ENCODE peak calls at places on chromosomes 7 and 10, in five cellular contexts. One of them, this sample, is unnamed.

GRCh38 chr10:91424016-91424415 is 13.9 kb downstream of the HECTD2 start:
- DNase-seq in ACHN: peak; percentile 29
- DNase-seq in activated T-cell treated with anti-CD3 and anti-CD28 coated beads for 1 hour: no peak
- DNase-seq in activated T-helper 9 cell treated with anti-CD3 and anti-CD28 coated beads, Interleukin-2, amount 50 U/mL, for 16 hours: no peak
- DNase-seq in activated effector memory CD4-positive, alpha-beta T cell treated with anti-CD3 and anti-CD28 coated beads, Interleukin-2, amount 50 U/mL, for 16 hours: no peak
- DNase-seq in this sample: no peak

GRCh38 chr10:58588673-58589265 is 76.1 kb downstream of the BICC1 start:
- DNase-seq in activated T-cell treated with anti-CD3 and anti-CD28 coated beads for 1 hour: no peak
- DNase-seq in ACHN: peak; percentile 32
- DNase-seq in activated T-helper 9 cell treated with anti-CD3 and anti-CD28 coated beads, Interleukin-2, amount 50 U/mL, for 16 hours: no peak
- DNase-seq in activated effector memory CD4-positive, alpha-beta T cell treated with anti-CD3 and anti-CD28 coated beads, Interleukin-2, amount 50 U/mL, for 16 hours: no peak
- DNase-seq in this sample: no peak

GRCh38 chr10:58511765-58512469 is 755 bp upstream of the BICC1 start:
- DNase-seq in activated T-helper 9 cell treated with anti-CD3 and anti-CD28 coated beads, Interleukin-2, amount 50 U/mL, for 16 hours: no peak
- DNase-seq in ACHN: peak; percentile 60
- DNase-seq in activated effector memory CD4-positive, alpha-beta T cell treated with anti-CD3 and anti-CD28 coated beads, Interleukin-2, amount 50 U/mL, for 16 hours: no peak
- DNase-seq in activated T-cell treated with anti-CD3 and anti-CD28 coated beads for 1 hour: no peak
- DNase-seq in this sample: no peak

GRCh38 chr10:5659702-5660528 is 6.5 kb downstream of the ASB13 start:
- DNase-seq in activated T-cell treated with anti-CD3 and anti-CD28 coated beads for 1 hour: no peak
- DNase-seq in activated effector memory CD4-positive, alpha-beta T cell treated with anti-CD3 and anti-CD28 coated beads, Interleukin-2, amount 50 U/mL, for 16 hours: no peak
- DNase-seq in activated T-helper 9 cell treated with anti-CD3 and anti-CD28 coated beads, Interleukin-2, amount 50 U/mL, for 16 hours: no peak
- DNase-seq in ACHN: peak; percentile 43
- DNase-seq in this sample: peak; percentile 10

GRCh38 chr10:47365561-47365960 is 17.4 kb downstream of the RBP3 start:
- DNase-seq in ACHN: no peak
- DNase-seq in activated T-helper 9 cell treated with anti-CD3 and anti-CD28 coated beads, Interleukin-2, amount 50 U/mL, for 16 hours: no peak
- DNase-seq in activated T-cell treated with anti-CD3 and anti-CD28 coated beads for 1 hour: no peak
- DNase-seq in activated effector memory CD4-positive, alpha-beta T cell treated with anti-CD3 and anti-CD28 coated beads, Interleukin-2, amount 50 U/mL, for 16 hours: peak; percentile 24
- DNase-seq in this sample: no peak

GRCh38 chr10:49138361-49138891 is 4.6 kb upstream of the FAM170B start:
- DNase-seq in activated effector memory CD4-positive, alpha-beta T cell treated with anti-CD3 and anti-CD28 coated beads, Interleukin-2, amount 50 U/mL, for 16 hours: no peak
- DNase-seq in activated T-cell treated with anti-CD3 and anti-CD28 coated beads for 1 hour: no peak
- DNase-seq in ACHN: no peak
- DNase-seq in activated T-helper 9 cell treated with anti-CD3 and anti-CD28 coated beads, Interleukin-2, amount 50 U/mL, for 16 hours: no peak
- DNase-seq in this sample: no peak

GRCh38 chr10:104707602-104708160 is 66.6 kb downstream of the SORCS3 start:
- DNase-seq in activated T-helper 9 cell treated with anti-CD3 and anti-CD28 coated beads, Interleukin-2, amount 50 U/mL, for 16 hours: no peak
- DNase-seq in activated effector memory CD4-positive, alpha-beta T cell treated with anti-CD3 and anti-CD28 coated beads, Interleukin-2, amount 50 U/mL, for 16 hours: no peak
- DNase-seq in activated T-cell treated with anti-CD3 and anti-CD28 coated beads for 1 hour: no peak
- DNase-seq in ACHN: no peak
- DNase-seq in this sample: no peak

GRCh38 chr10:64468219-64468618 is 947.0 kb downstream of the REEP3 start:
- DNase-seq in activated T-helper 9 cell treated with anti-CD3 and anti-CD28 coated beads, Interleukin-2, amount 50 U/mL, for 16 hours: no peak
- DNase-seq in ACHN: no peak
- DNase-seq in activated effector memory CD4-positive, alpha-beta T cell treated with anti-CD3 and anti-CD28 coated beads, Interleukin-2, amount 50 U/mL, for 16 hours: no peak
- DNase-seq in activated T-cell treated with anti-CD3 and anti-CD28 coated beads for 1 hour: no peak
- DNase-seq in this sample: no peak

GRCh38 chr7:130272456-130273080 is 5.9 kb downstream of the CPA2 start:
- DNase-seq in activated effector memory CD4-positive, alpha-beta T cell treated with anti-CD3 and anti-CD28 coated beads, Interleukin-2, amount 50 U/mL, for 16 hours: no peak
- DNase-seq in activated T-helper 9 cell treated with anti-CD3 and anti-CD28 coated beads, Interleukin-2, amount 50 U/mL, for 16 hours: no peak
- DNase-seq in activated T-cell treated with anti-CD3 and anti-CD28 coated beads for 1 hour: no peak
- DNase-seq in ACHN: no peak
- DNase-seq in this sample: no peak

GRCh38 chr7:88111136-88111748 is 108.6 kb downstream of the SRI start:
- DNase-seq in activated effector memory CD4-positive, alpha-beta T cell treated with anti-CD3 and anti-CD28 coated beads, Interleukin-2, amount 50 U/mL, for 16 hours: no peak
- DNase-seq in activated T-helper 9 cell treated with anti-CD3 and anti-CD28 coated beads, Interleukin-2, amount 50 U/mL, for 16 hours: no peak
- DNase-seq in activated T-cell treated with anti-CD3 and anti-CD28 coated beads for 1 hour: no peak
- DNase-seq in ACHN: peak; percentile 70
- DNase-seq in this sample: peak; percentile 6

GRCh38 chr10:88974446-88975376 is 15.9 kb upstream of the FAS start:
- DNase-seq in activated T-helper 9 cell treated with anti-CD3 and anti-CD28 coated beads, Interleukin-2, amount 50 U/mL, for 16 hours: no peak
- DNase-seq in activated T-cell treated with anti-CD3 and anti-CD28 coated beads for 1 hour: no peak
- DNase-seq in activated effector memory CD4-positive, alpha-beta T cell treated with anti-CD3 and anti-CD28 coated beads, Interleukin-2, amount 50 U/mL, for 16 hours: no peak
- DNase-seq in ACHN: peak; percentile 64
- DNase-seq in this sample: no peak

GRCh38 chr7:29508608-29509007 is 55.0 kb upstream of the PRR15 start:
- DNase-seq in ACHN: no peak
- DNase-seq in activated T-helper 9 cell treated with anti-CD3 and anti-CD28 coated beads, Interleukin-2, amount 50 U/mL, for 16 hours: no peak
- DNase-seq in activated T-cell treated with anti-CD3 and anti-CD28 coated beads for 1 hour: no peak
- DNase-seq in activated effector memory CD4-positive, alpha-beta T cell treated with anti-CD3 and anti-CD28 coated beads, Interleukin-2, amount 50 U/mL, for 16 hours: no peak
- DNase-seq in this sample: no peak

GRCh38 chr7:86978804-86979506 is 80.5 kb downstream of the ELAPOR2 start:
- DNase-seq in activated T-helper 9 cell treated with anti-CD3 and anti-CD28 coated beads, Interleukin-2, amount 50 U/mL, for 16 hours: no peak
- DNase-seq in activated T-cell treated with anti-CD3 and anti-CD28 coated beads for 1 hour: no peak
- DNase-seq in ACHN: no peak
- DNase-seq in activated effector memory CD4-positive, alpha-beta T cell treated with anti-CD3 and anti-CD28 coated beads, Interleukin-2, amount 50 U/mL, for 16 hours: no peak
- DNase-seq in this sample: no peak

GRCh38 chr7:98329974-98330373 is 48.5 kb downstream of the BRI3 start:
- DNase-seq in activated T-cell treated with anti-CD3 and anti-CD28 coated beads for 1 hour: no peak
- DNase-seq in ACHN: no peak
- DNase-seq in activated T-helper 9 cell treated with anti-CD3 and anti-CD28 coated beads, Interleukin-2, amount 50 U/mL, for 16 hours: no peak
- DNase-seq in activated effector memory CD4-positive, alpha-beta T cell treated with anti-CD3 and anti-CD28 coated beads, Interleukin-2, amount 50 U/mL, for 16 hours: no peak
- DNase-seq in this sample: no peak

GRCh38 chr7:26151096-26151495 is 902 bp upstream of the NFE2L3 start:
- DNase-seq in activated T-helper 9 cell treated with anti-CD3 and anti-CD28 coated beads, Interleukin-2, amount 50 U/mL, for 16 hours: no peak
- DNase-seq in activated T-cell treated with anti-CD3 and anti-CD28 coated beads for 1 hour: no peak
- DNase-seq in ACHN: no peak
- DNase-seq in activated effector memory CD4-positive, alpha-beta T cell treated with anti-CD3 and anti-CD28 coated beads, Interleukin-2, amount 50 U/mL, for 16 hours: no peak
- DNase-seq in this sample: no peak

GRCh38 chr10:28971255-28971654 is 293.9 kb downstream of the BAMBI start:
- DNase-seq in activated T-helper 9 cell treated with anti-CD3 and anti-CD28 coated beads, Interleukin-2, amount 50 U/mL, for 16 hours: no peak
- DNase-seq in activated T-cell treated with anti-CD3 and anti-CD28 coated beads for 1 hour: no peak
- DNase-seq in activated effector memory CD4-positive, alpha-beta T cell treated with anti-CD3 and anti-CD28 coated beads, Interleukin-2, amount 50 U/mL, for 16 hours: no peak
- DNase-seq in ACHN: no peak
- DNase-seq in this sample: no peak

GRCh38 chr10:93596539-93596938 is 4.5 kb downstream of the RBP4 start:
- DNase-seq in activated effector memory CD4-positive, alpha-beta T cell treated with anti-CD3 and anti-CD28 coated beads, Interleukin-2, amount 50 U/mL, for 16 hours: no peak
- DNase-seq in activated T-helper 9 cell treated with anti-CD3 and anti-CD28 coated beads, Interleukin-2, amount 50 U/mL, for 16 hours: no peak
- DNase-seq in activated T-cell treated with anti-CD3 and anti-CD28 coated beads for 1 hour: no peak
- DNase-seq in ACHN: no peak
- DNase-seq in this sample: no peak

GRCh38 chr10:18010050-18010449 is 58.3 kb downstream of the SLC39A12 start:
- DNase-seq in activated effector memory CD4-positive, alpha-beta T cell treated with anti-CD3 and anti-CD28 coated beads, Interleukin-2, amount 50 U/mL, for 16 hours: no peak
- DNase-seq in activated T-helper 9 cell treated with anti-CD3 and anti-CD28 coated beads, Interleukin-2, amount 50 U/mL, for 16 hours: no peak
- DNase-seq in ACHN: no peak
- DNase-seq in activated T-cell treated with anti-CD3 and anti-CD28 coated beads for 1 hour: no peak
- DNase-seq in this sample: no peak

GRCh38 chr7:47347346-47347745 is 234.6 kb downstream of the TNS3 start:
- DNase-seq in activated T-cell treated with anti-CD3 and anti-CD28 coated beads for 1 hour: no peak
- DNase-seq in ACHN: no peak
- DNase-seq in activated T-helper 9 cell treated with anti-CD3 and anti-CD28 coated beads, Interleukin-2, amount 50 U/mL, for 16 hours: no peak
- DNase-seq in activated effector memory CD4-positive, alpha-beta T cell treated with anti-CD3 and anti-CD28 coated beads, Interleukin-2, amount 50 U/mL, for 16 hours: no peak
- DNase-seq in this sample: no peak

This sample was measured in NCI-H226.